ENCODE peak calls at places on chromosomes 12 and 14, in seven cellular contexts. J is SK-N-SH, Z is HCT116, I is GM12878, O is K562, P is HepG2, F is H1. R is an unnamed sample.

GRCh38 chr12:13328535-13328934 is 132.0 kb downstream of the EMP1 start:
- DNase-seq in J (no peak), Z (no peak), I (no peak), O (no peak), P (no peak), F (no peak), R (no peak)

GRCh38 chr12:5587701-5588100 is 155.8 kb downstream of the NTF3 start:
- DNase-seq in J (no peak), Z (no peak), I (no peak), O (no peak), P (no peak), F (no peak), R (no peak)

GRCh38 chr14:48398675-48399282 is 723.4 kb upstream of the MDGA2 start:
- DNase-seq in J (peak), Z (peak), I (no peak), O (peak), P (peak), F (no peak), R (peak)

GRCh38 chr14:102505775-102506598 is 3.6 kb downstream of the ANKRD9 start:
- DNase-seq in J (no peak), Z (no peak), I (no peak), O (no peak), P (no peak), F (no peak), R (no peak)

GRCh38 chr12:114480309-114481199 is 74.6 kb upstream of the TBX5 start:
- DNase-seq in J (no peak), Z (no peak), I (no peak), O (no peak), P (no peak), F (no peak), R (no peak)

GRCh38 chr12:26740991-26741390 is 92.0 kb downstream of the ITPR2 start:
- DNase-seq in J (no peak), Z (no peak), I (no peak), O (no peak), P (no peak), F (no peak), R (no peak)

GRCh38 chr12:53213348-53213747 is 6.3 kb upstream of the ITGB7 start:
- DNase-seq in J (peak), Z (no peak), I (no peak), O (peak), P (peak), F (no peak), R (peak)

GRCh38 chr14:77158175-77158908 is 16.8 kb upstream of the ZDHHC22 start:
- DNase-seq in J (peak), Z (no peak), I (no peak), O (peak), P (no peak), F (no peak), R (no peak)

GRCh38 chr14:104968541-104969401 is 9.4 kb downstream of the AHNAK2 start:
- DNase-seq in J (peak), Z (no peak), I (no peak), O (no peak), P (no peak), F (no peak), R (peak)

GRCh38 chr14:29637406-29637805 is 290.2 kb downstream of the PRKD1 start:
- DNase-seq in J (no peak), Z (no peak), I (no peak), O (no peak), P (no peak), F (no peak), R (peak)

GRCh38 chr14:60561845-60562746 is 53.1 kb downstream of the SIX6 start:
- DNase-seq in J (peak), Z (peak), I (peak), O (peak), P (peak), F (peak), R (peak)

GRCh38 chr14:37968664-37969225 is 239.0 kb upstream of the SSTR1 start:
- DNase-seq in J (no peak), Z (no peak), I (no peak), O (no peak), P (no peak), F (no peak), R (no peak)
- TF ChIP-seq JUND in J (no peak), Z (no peak), I (no peak), O (no peak), P (no peak), F (no peak), R (no peak)

GRCh38 chr14:93281937-93282336 is 50.9 kb downstream of the BTBD7 start:
- DNase-seq in J (no peak), Z (no peak), I (no peak), O (no peak), P (no peak), F (no peak), R (no peak)

GRCh38 chr14:93286212-93286890 is 46.5 kb downstream of the BTBD7 start:
- DNase-seq in J (no peak), Z (no peak), I (no peak), O (no peak), P (no peak), F (no peak), R (no peak)

GRCh38 chr14:93280743-93281142 is 52.1 kb downstream of the BTBD7 start:
- DNase-seq in J (no peak), Z (no peak), I (no peak), O (no peak), P (peak), F (no peak), R (no peak)

DNA sequence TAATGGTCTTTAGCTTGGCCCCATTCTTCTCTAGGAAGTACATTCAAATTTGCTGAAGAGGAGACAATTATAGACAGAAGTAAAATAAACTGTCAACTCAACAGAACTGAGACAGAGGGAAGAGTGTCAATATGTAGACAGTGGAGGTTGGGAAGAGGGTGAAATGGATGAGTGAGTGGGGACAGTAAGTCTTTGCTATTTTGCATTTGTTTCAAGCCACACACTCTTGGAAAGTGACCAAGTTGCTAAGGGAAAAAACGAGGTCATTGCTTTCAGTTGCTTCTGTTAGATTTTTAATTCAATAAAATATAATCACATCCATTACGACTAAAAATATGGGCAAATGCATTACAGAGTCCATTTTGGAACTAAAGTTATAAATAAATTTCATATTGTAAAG is 47.8 kb downstream of the BTBD7 start:
- DNase-seq in J (peak), Z (no peak), I (no peak), O (no peak), P (no peak), F (no peak), R (no peak)
- TF ChIP-seq JUND in J (no peak), Z (no peak), I (no peak), O (no peak), P (no peak), F (no peak), R (no peak)

GRCh38 chr14:72644758-72645489 is 249.0 kb downstream of the DPF3 start:
- DNase-seq in J (no peak), Z (peak), I (no peak), O (no peak), P (no peak), F (no peak), R (no peak)
- TF ChIP-seq JUND in J (no peak), Z (no peak), I (no peak), O (no peak), P (no peak), F (no peak), R (no peak)

GRCh38 chr12:82673698-82674097 is 13.0 kb upstream of the TMTC2 start:
- DNase-seq in J (no peak), Z (no peak), I (no peak), O (no peak), P (no peak), F (no peak), R (no peak)

GRCh38 chr12:82671673-82672195 is 15.0 kb upstream of the TMTC2 start:
- DNase-seq in J (no peak), Z (no peak), I (no peak), O (no peak), P (no peak), F (no peak), R (no peak)

DNA sequence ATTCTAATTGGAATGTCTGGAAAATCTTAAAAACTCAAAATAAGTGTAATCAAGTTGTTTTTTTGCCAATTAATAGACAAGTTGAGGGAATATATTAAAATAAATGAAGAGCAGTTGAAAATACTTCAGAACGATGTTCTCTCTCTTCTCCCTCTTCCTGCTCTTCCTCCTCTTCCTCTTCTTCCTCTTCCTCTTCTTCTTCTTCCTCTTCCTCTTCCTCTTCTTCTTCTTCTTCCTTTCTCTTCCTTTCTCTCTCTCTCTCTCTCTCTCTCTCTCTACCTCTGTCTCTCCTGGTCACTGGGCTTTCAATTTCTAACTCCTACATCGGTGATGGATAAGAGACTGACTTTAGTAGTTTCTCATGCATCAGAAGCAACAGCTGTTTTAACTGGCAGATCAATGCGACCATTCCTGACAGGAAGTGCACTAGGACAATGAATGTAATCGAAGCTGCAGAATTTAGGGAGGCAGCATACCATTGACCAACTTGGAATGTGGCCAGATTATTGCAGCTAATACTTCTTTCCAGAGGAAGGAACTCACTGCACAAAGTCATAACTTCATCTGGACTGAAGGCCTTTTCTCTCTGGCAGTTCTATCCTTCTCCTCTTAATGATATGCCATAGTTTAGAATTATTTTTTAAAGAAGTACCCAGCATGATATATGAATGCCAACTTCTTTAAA is 13.8 kb upstream of the TMTC2 start:
- DNase-seq in J (no peak), Z (no peak), I (no peak), O (no peak), P (no peak), F (no peak), R (no peak)
- TF ChIP-seq JUND in J (no peak), Z (no peak), I (no peak), O (no peak), P (no peak), F (no peak), R (no peak)

GRCh38 chr14:57085043-57085442 is 183.7 kb downstream of the EXOC5 start:
- DNase-seq in J (no peak), Z (no peak), I (no peak), O (no peak), P (no peak), F (no peak), R (no peak)
- TF ChIP-seq JUND in J (no peak), Z (no peak), I (no peak), O (no peak), P (no peak), F (no peak), R (no peak)

GRCh38 chr12:107449891-107450290 is 235.7 kb upstream of the PWP1 start:
- DNase-seq in J (no peak), Z (no peak), I (no peak), O (no peak), P (no peak), F (no peak), R (no peak)
- TF ChIP-seq JUND in J (no peak), Z (no peak), I (no peak), O (no peak), P (no peak), F (no peak), R (no peak)

GRCh38 chr12:3283137-3283680 is 206.0 kb downstream of the TSPAN9 start:
- DNase-seq in J (no peak), Z (no peak), I (no peak), O (no peak), P (no peak), F (no peak), R (no peak)

GRCh38 chr12:3282271-3282670 is 205.1 kb downstream of the TSPAN9 start:
- DNase-seq in J (no peak), Z (no peak), I (no peak), O (no peak), P (no peak), F (no peak), R (no peak)

GRCh38 chr12:3281588-3282150 is 204.5 kb downstream of the TSPAN9 start:
- DNase-seq in J (peak), Z (no peak), I (no peak), O (no peak), P (no peak), F (no peak), R (no peak)

GRCh38 chr12:3285570-3285969 is 205.4 kb upstream of the PRMT8 start:
- DNase-seq in J (no peak), Z (no peak), I (no peak), O (no peak), P (no peak), F (no peak), R (no peak)

DNA sequence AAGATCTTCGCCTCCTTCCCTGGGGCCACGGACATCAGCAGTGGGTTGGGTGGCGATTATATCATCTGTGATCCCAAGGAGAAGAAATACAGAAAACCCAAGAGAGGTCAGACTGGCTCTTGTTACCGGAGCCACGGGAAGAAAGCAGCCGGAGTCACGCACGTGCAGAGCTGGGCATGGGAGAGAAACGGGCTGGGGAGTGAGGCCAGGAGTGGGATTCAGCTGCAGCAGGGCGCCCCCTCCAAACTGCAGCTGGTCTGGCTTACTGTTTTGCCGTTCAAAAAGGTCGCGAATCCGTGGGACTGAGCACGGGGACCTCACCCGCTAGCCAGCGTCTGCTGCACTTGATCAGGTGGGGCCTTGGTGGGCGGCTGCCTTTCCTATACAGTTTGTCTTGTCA is 206.6 kb upstream of the PRMT8 start:
- DNase-seq in J (no peak), Z (no peak), I (no peak), O (no peak), P (no peak), F (no peak), R (no peak)
- TF ChIP-seq JUND in J (no peak), Z (no peak), I (no peak), O (no peak), P (no peak), F (no peak), R (no peak)

DNA sequence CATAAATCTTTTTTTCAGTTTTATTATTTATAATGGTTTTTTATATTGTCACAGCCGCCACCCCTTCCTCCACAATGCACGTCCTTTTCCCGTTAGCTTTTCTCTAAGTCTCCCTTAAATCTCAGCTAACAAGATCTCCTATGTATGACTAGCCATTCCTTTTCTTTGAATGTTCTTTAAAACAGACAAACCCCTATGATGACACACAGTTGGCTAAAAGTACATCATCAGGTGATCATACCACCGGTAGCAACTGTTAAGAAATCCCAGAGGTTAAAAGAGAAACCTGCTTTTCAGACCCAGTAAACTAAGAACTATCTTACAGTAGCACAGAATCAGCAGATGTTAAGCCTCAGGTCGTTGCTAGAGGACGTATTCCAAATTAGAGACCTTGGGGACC is 37.6 kb upstream of the NAA30 start:
- DNase-seq in J (no peak), Z (no peak), I (no peak), O (no peak), P (no peak), F (no peak), R (no peak)
- TF ChIP-seq JUND in J (no peak), Z (no peak), I (no peak), O (no peak), P (no peak), F (no peak), R (no peak)

DNA sequence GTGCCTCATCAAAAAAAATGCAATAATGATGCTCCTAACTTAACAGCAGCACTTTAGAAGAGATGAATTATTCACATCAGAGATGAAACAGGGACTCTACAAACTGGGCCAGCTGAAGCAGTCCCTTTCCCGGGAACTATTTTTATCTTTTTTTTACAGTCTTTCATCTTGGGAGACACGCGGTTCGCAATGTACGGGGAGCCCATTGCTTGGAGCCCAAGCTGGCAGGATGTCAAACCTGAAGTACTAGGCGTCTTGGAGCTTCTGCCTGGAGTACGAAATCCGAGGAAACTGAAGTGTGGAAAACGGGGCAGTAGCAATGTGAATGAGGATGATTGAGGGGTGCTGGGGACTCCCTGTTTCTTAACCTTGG is 65.4 kb upstream of the DLK1 start:
- DNase-seq in J (no peak), Z (no peak), I (no peak), O (no peak), P (no peak), F (no peak), R (no peak)
- TF ChIP-seq JUND in J (no peak), Z (no peak), I (no peak), O (no peak), P (no peak), F (no peak), R (no peak)